ENCODE peak calls at places on chromosomes 6 and 20, in nine cellular contexts. I is AG09319; X is cardiac muscle cell; D is right atrium auricular region; T is GM10248; B is CD4-positive, alpha-beta T cell; G is Calu3; P is stomach; M is body of pancreas. W is an unnamed sample.

GRCh38 chr20:53750827-53751393 is 157.3 kb upstream of the ZNF217 start:
- DNase-seq in I (peak), X (peak), D (no peak), T (no peak), B (no peak), G (no peak), P (peak), M (no peak), W (no peak)

GRCh38 chr20:35339007-35339406 is 46.8 kb upstream of the FAM83C start:
- DNase-seq in I (peak), X (no peak), D (no peak), T (no peak), B (no peak), G (no peak), P (no peak), M (no peak), W (no peak)

GRCh38 chr20:59743767-59744485 is 139.6 kb downstream of the PHACTR3 start:
- DNase-seq in I (no peak), X (no peak), D (no peak), T (no peak), B (no peak), G (peak), P (no peak), M (no peak), W (no peak)

GRCh38 chr20:14616003-14616402 is 278.6 kb upstream of the FLRT3 start:
- DNase-seq in I (no peak), X (no peak), D (no peak), T (no peak), B (no peak), G (no peak), P (no peak), M (no peak), W (no peak)

GRCh38 chr20:58293453-58293852 is 16.1 kb upstream of the RAB22A start:
- DNase-seq in I (no peak), X (peak), D (no peak), T (no peak), B (no peak), G (no peak), P (no peak), M (no peak), W (peak)

GRCh38 chr20:2840967-2841531 is 504 bp downstream of the VPS16 start:
- DNase-seq in I (peak), X (peak), D (peak), T (peak), B (peak), G (peak), P (peak), M (peak), W (peak)

GRCh38 chr6:156691018-156691417 is 86.2 kb upstream of the ARID1B start:
- DNase-seq in I (no peak), X (no peak), D (no peak), T (peak), B (no peak), G (no peak), P (no peak), M (no peak), W (peak)

GRCh38 chr6:107864235-107864970 is 40.3 kb upstream of the SCML4 start:
- DNase-seq in I (no peak), X (no peak), D (no peak), T (no peak), B (no peak), G (no peak), P (no peak), M (no peak), W (no peak)

GRCh38 chr6:76876922-76877553 is 586.3 kb downstream of the HTR1B start:
- DNase-seq in I (no peak), X (peak), D (no peak), T (no peak), B (no peak), G (peak), P (peak), M (peak), W (no peak)

GRCh38 chr20:2688041-2688591 is 4.5 kb upstream of the EBF4 start:
- DNase-seq in I (no peak), X (peak), D (no peak), T (peak), B (peak), G (no peak), P (peak), M (peak), W (peak)

GRCh38 chr6:45855642-45856408 is 159.8 kb downstream of the CLIC5 start:
- DNase-seq in I (no peak), X (no peak), D (no peak), T (no peak), B (no peak), G (no peak), P (no peak), M (no peak), W (no peak)

GRCh38 chr6:2940010-2940850 is 31.1 kb downstream of the SERPINB6 start:
- DNase-seq in I (no peak), X (no peak), D (peak), T (peak), B (peak), G (no peak), P (peak), M (no peak), W (peak)

GRCh38 chr6:42120895-42121865 is 21.2 kb downstream of the C6orf132 start:
- DNase-seq in I (no peak), X (no peak), D (no peak), T (no peak), B (no peak), G (peak), P (no peak), M (no peak), W (no peak)

GRCh38 chr6:111685058-111685457 is 79.4 kb upstream of the TRAF3IP2 start:
- DNase-seq in I (no peak), X (no peak), D (no peak), T (no peak), B (no peak), G (no peak), P (no peak), M (no peak), W (no peak)

GRCh38 chr6:13373488-13373886 is 45.1 kb upstream of the TBC1D7 start:
- DNase-seq in I (no peak), X (no peak), D (no peak), T (no peak), B (no peak), G (no peak), P (no peak), M (no peak), W (no peak)

GRCh38 chr20:1567392-1568165 is 10.1 kb upstream of the SIRPD start:
- DNase-seq in I (peak), X (no peak), D (no peak), T (no peak), B (no peak), G (no peak), P (no peak), M (peak), W (no peak)

GRCh38 chr6:7324520-7324919 is 11.5 kb upstream of the SSR1 start:
- DNase-seq in I (no peak), X (no peak), D (no peak), T (peak), B (no peak), G (no peak), P (no peak), M (peak), W (no peak)

GRCh38 chr20:60167840-60168239 is 209.6 kb downstream of the CDH26 start:
- DNase-seq in I (no peak), X (no peak), D (no peak), T (no peak), B (no peak), G (no peak), P (no peak), M (no peak), W (no peak)

GRCh38 chr6:43570876-43571441 is 4.9 kb downstream of the XPO5 start:
- DNase-seq in I (no peak), X (no peak), D (no peak), T (peak), B (no peak), G (no peak), P (no peak), M (no peak), W (peak)

GRCh38 chr6:52263709-52264320 is 19.5 kb upstream of the IL17F start:
- DNase-seq in I (peak), X (peak), D (peak), T (peak), B (peak), G (peak), P (peak), M (peak), W (peak)

GRCh38 chr6:7042056-7042653 is 65.6 kb upstream of the RREB1 start:
- DNase-seq in I (no peak), X (no peak), D (no peak), T (no peak), B (no peak), G (no peak), P (peak), M (peak), W (no peak)

GRCh38 chr6:117483004-117483644 is 650 bp downstream of the DCBLD1 start:
- DNase-seq in I (no peak), X (peak), D (peak), T (peak), B (no peak), G (peak), P (peak), M (peak), W (peak)

GRCh38 chr6:34730006-34730405 is 27.3 kb upstream of the SNRPC start:
- DNase-seq in I (no peak), X (no peak), D (no peak), T (no peak), B (no peak), G (no peak), P (no peak), M (no peak), W (no peak)

GRCh38 chr6:11754625-11755289 is 23.8 kb downstream of the ADTRP start:
- DNase-seq in I (no peak), X (no peak), D (no peak), T (no peak), B (no peak), G (no peak), P (no peak), M (no peak), W (no peak)

GRCh38 chr6:150573041-150573681 is 26.5 kb upstream of the PLEKHG1 start:
- DNase-seq in I (no peak), X (peak), D (no peak), T (no peak), B (no peak), G (no peak), P (no peak), M (no peak), W (no peak)

GRCh38 chr20:35385733-35386132 is 26.0 kb downstream of the UQCC1 start:
- DNase-seq in I (no peak), X (no peak), D (no peak), T (no peak), B (no peak), G (no peak), P (no peak), M (no peak), W (no peak)

GRCh38 chr6:12083763-12084162 is 71.7 kb downstream of the HIVEP1 start:
- DNase-seq in I (no peak), X (no peak), D (no peak), T (no peak), B (no peak), G (no peak), P (no peak), M (no peak), W (no peak)

GRCh38 chr20:48832423-48832735 is 4.6 kb upstream of the PREX1 start:
- DNase-seq in I (no peak), X (no peak), D (no peak), T (no peak), B (no peak), G (no peak), P (no peak), M (peak), W (no peak)

GRCh38 chr6:14059791-14060436 is 57.7 kb upstream of the CD83 start:
- DNase-seq in I (no peak), X (no peak), D (no peak), T (no peak), B (no peak), G (peak), P (peak), M (peak), W (no peak)

GRCh38 chr6:41958022-41958856 is 16.6 kb upstream of the CCND3 start:
- DNase-seq in I (no peak), X (no peak), D (no peak), T (no peak), B (no peak), G (no peak), P (no peak), M (no peak), W (no peak)

GRCh38 chr6:157728183-157728881 is 94.7 kb upstream of the SNX9 start:
- DNase-seq in I (no peak), X (no peak), D (no peak), T (no peak), B (no peak), G (peak), P (no peak), M (peak), W (no peak)

GRCh38 chr6:133833905-133834304 is 55.0 kb upstream of the TCF21 start:
- DNase-seq in I (no peak), X (peak), D (no peak), T (no peak), B (no peak), G (no peak), P (no peak), M (no peak), W (no peak)

GRCh38 chr6:133837801-133838349 is 51.0 kb upstream of the TCF21 start:
- DNase-seq in I (no peak), X (peak), D (no peak), T (peak), B (peak), G (peak), P (peak), M (peak), W (peak)

GRCh38 chr6:133834472-133835170 is 54.3 kb upstream of the TCF21 start:
- DNase-seq in I (no peak), X (no peak), D (no peak), T (no peak), B (no peak), G (no peak), P (no peak), M (no peak), W (no peak)

DNA sequence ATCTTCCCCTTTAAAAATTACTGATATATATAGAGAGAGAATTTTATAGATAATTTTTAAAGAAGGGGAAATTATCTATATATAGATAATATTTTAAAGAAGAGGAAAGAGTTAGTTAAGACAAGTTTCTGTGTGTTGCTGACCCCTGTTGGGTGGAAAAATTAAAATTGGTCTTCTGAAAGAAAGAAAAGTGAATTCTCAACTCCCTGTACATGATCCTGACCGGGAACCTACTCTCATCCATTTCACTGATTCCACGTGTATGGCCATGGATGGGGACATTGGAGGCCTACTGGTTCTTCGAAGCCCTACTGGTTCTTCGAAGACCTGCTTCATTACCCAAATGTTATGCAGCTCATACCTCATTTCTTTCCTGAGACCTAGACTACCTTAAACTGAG is 53.0 kb upstream of the TCF21 start:
- DNase-seq in I (no peak), X (no peak), D (no peak), T (no peak), B (no peak), G (no peak), P (no peak), M (no peak), W (no peak)
- TF ChIP-seq CTCF in I (peak), X (peak), D (no peak), T (no peak), B (no peak), G (no peak), P (no peak), M (no peak), W (no peak)

GRCh38 chr20:38581830-38582358 is 897 bp downstream of the ADIG start:
- DNase-seq in I (no peak), X (no peak), D (no peak), T (no peak), B (no peak), G (no peak), P (no peak), M (no peak), W (no peak)

GRCh38 chr20:38579219-38579618 is 1.8 kb upstream of the ADIG start:
- DNase-seq in I (no peak), X (peak), D (no peak), T (no peak), B (no peak), G (no peak), P (no peak), M (no peak), W (no peak)

GRCh38 chr20:38583306-38583705 is 2.3 kb downstream of the ADIG start:
- DNase-seq in I (no peak), X (no peak), D (no peak), T (no peak), B (no peak), G (no peak), P (no peak), M (no peak), W (no peak)

GRCh38 chr20:38581013-38581412 is at the start of gene ADIG:
- DNase-seq in I (no peak), X (peak), D (no peak), T (no peak), B (no peak), G (no peak), P (no peak), M (peak), W (no peak)

DNA sequence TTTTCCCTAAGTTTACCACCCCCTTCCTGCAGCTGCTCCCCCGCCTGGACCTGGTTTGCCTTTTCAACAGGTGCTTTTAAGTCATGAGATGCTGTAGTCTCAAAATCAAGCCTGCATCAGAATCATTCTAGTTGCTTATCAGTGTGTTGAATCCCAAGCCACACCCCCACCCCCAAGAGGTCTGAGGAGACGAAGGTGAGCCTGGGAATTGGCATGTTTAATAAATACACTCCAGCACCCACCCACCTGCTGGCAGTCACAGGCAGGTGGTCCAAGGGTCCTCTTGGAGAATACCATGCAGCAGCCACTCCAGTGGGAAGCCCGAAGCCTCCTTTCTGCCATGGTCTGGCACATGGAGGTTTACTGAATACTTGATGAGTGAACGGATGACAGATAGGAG is 1.1 kb upstream of the ADIG start:
- DNase-seq in I (no peak), X (no peak), D (no peak), T (no peak), B (no peak), G (no peak), P (no peak), M (no peak), W (no peak)
- TF ChIP-seq CTCF in I (no peak), X (no peak), D (no peak), T (no peak), B (no peak), G (no peak), P (no peak), M (no peak), W (no peak)

GRCh38 chr20:36506253-36506652 is 35.1 kb upstream of the MYL9 start:
- DNase-seq in I (no peak), X (peak), D (no peak), T (no peak), B (no peak), G (peak), P (no peak), M (no peak), W (no peak)
- TF ChIP-seq CTCF in I (peak), X (peak), D (no peak), T (peak), B (peak), G (peak), P (no peak), M (no peak), W (peak)

GRCh38 chr20:25259788-25260254 is 11.9 kb downstream of the PYGB start:
- DNase-seq in I (no peak), X (no peak), D (peak), T (no peak), B (no peak), G (no peak), P (no peak), M (no peak), W (no peak)
- TF ChIP-seq CTCF in I (no peak), X (no peak), D (no peak), T (no peak), B (no peak), G (no peak), P (no peak), M (no peak), W (no peak)

GRCh38 chr20:9977629-9978028 is 57.2 kb upstream of the ANKEF1 start:
- DNase-seq in I (no peak), X (no peak), D (no peak), T (no peak), B (no peak), G (no peak), P (no peak), M (no peak), W (no peak)

GRCh38 chr20:9978395-9979004 is 56.3 kb upstream of the ANKEF1 start:
- DNase-seq in I (peak), X (peak), D (peak), T (peak), B (no peak), G (peak), P (no peak), M (peak), W (peak)

GRCh38 chr20:9969626-9970025 is 65.2 kb upstream of the ANKEF1 start:
- DNase-seq in I (no peak), X (no peak), D (no peak), T (no peak), B (no peak), G (no peak), P (no peak), M (no peak), W (no peak)

GRCh38 chr20:9971746-9972145 is 63.0 kb upstream of the ANKEF1 start:
- DNase-seq in I (no peak), X (no peak), D (no peak), T (no peak), B (no peak), G (no peak), P (no peak), M (no peak), W (no peak)

GRCh38 chr20:9974324-9974723 is 60.5 kb upstream of the ANKEF1 start:
- DNase-seq in I (no peak), X (no peak), D (no peak), T (no peak), B (no peak), G (no peak), P (no peak), M (no peak), W (no peak)
- TF ChIP-seq CTCF in I (no peak), X (no peak), D (no peak), T (no peak), B (no peak), G (no peak), P (no peak), M (no peak), W (peak)

DNA sequence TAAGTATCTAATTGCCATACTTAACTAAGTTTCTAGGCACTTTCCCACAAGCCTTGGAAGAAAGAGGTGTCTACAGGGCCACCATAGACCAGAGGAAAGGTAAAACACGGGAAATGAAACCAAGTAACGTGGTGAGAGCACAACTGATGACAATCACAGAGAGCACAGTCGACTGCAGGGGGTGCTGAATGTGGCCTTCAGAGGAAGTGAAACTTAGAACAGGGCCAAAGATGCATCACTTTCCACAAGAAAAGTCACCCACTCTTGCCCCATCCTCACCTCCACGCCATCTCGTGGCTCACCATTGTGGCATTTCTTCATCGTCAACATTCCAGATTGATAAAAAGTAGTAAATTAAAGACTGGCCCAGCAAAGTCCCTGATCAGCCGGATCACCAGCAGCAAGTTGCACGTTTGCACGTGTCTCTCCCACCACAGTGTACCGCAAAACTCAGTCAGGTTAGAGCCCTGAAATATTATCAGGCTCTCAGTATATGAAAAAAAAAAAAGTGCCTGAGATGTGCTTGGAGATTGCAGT is 31.4 kb downstream of the HIVEP2 start:
- DNase-seq in I (no peak), X (no peak), D (no peak), T (peak), B (peak), G (no peak), P (no peak), M (peak), W (peak)
- TF ChIP-seq CTCF in I (no peak), X (no peak), D (no peak), T (peak), B (peak), G (no peak), P (no peak), M (no peak), W (peak)

W was measured in GM13977.